ENCODE peak calls at places on chromosomes 11 and 22, in six cellular contexts. I is mammary epithelial cell, A is PC-9, M is transverse colon, N is GM23248, T is aorta. J is an unnamed sample.

GRCh38 chr22:33389927-33390326 is 331.7 kb upstream of the SYN3 start:
- DNase-seq in T (no peak), M (no peak), N (no peak), A (no peak), I (no peak), J (no peak)

GRCh38 chr11:13297917-13298356 is 20.3 kb downstream of the BMAL1 start:
- DNase-seq in T (no peak), A (no peak), N (no peak), I (no peak), M (no peak), J (no peak)

GRCh38 chr22:47122441-47123000 is 360.1 kb downstream of the TBC1D22A start:
- DNase-seq in I (no peak), T (peak; percentile 20), M (no peak), A (no peak), N (no peak), J (no peak)

GRCh38 chr11:12187399-12187798 is 77.0 kb downstream of the MICAL2 start:
- DNase-seq in N (no peak), T (no peak), M (no peak), A (no peak), I (peak; percentile 85), J (no peak)

GRCh38 chr11:3169952-3170755 is 5.0 kb upstream of the OSBPL5 start:
- DNase-seq in T (peak; percentile 45), M (no peak), N (no peak), A (no peak), I (no peak), J (no peak)

GRCh38 chr11:125562430-125562829 is 6.8 kb upstream of the EI24 start:
- DNase-seq in T (no peak), I (no peak), N (no peak), M (no peak), A (no peak), J (no peak)

GRCh38 chr22:29947410-29948387 is 64.7 kb downstream of the MTMR3 start:
- DNase-seq in I (no peak), A (no peak), N (peak; percentile 63), T (no peak), M (no peak), J (no peak)

GRCh38 chr11:108670381-108670930 is 5.6 kb downstream of the DDX10 start:
- DNase-seq in M (no peak), A (no peak), T (no peak), N (no peak), I (no peak), J (no peak)

GRCh38 chr22:22894740-22895731 is 7.4 kb downstream of the IGLL5 start:
- DNase-seq in T (no peak), M (peak; percentile 11), I (no peak), A (no peak), N (no peak), J (no peak)

GRCh38 chr11:115439385-115439784 is 64.8 kb downstream of the CADM1 start:
- DNase-seq in I (peak; percentile 2), A (no peak), M (no peak), T (no peak), N (no peak), J (no peak)

GRCh38 chr11:11391796-11392195 is 38.7 kb upstream of the CSNK2A3 start:
- DNase-seq in T (peak; percentile 66), N (peak; percentile 93), I (peak; percentile 84), M (peak; percentile 45), A (no peak), J (no peak)

GRCh38 chr11:134749040-134749586 is 337.1 kb upstream of the B3GAT1 start:
- DNase-seq in I (no peak), A (no peak), T (no peak), N (no peak), M (no peak), J (peak; percentile 18)

GRCh38 chr11:3095712-3096361 is 38.6 kb upstream of the CARS1 start:
- DNase-seq in T (peak; percentile 55), N (peak; percentile 85), M (no peak), I (peak; percentile 50), A (no peak), J (no peak)

GRCh38 chr22:24134090-24134846 is 47.0 kb upstream of the SUSD2 start:
- DNase-seq in A (no peak), N (no peak), T (peak; percentile 78), I (no peak), M (peak; percentile 45), J (no peak)

GRCh38 chr11:125071408-125071807 is 8.3 kb downstream of the SLC37A2 start:
- DNase-seq in A (no peak), N (peak; percentile 36), T (peak; percentile 73), I (no peak), M (no peak), J (no peak)

GRCh38 chr22:36431977-36432376 is 44.2 kb upstream of the MYH9 start:
- DNase-seq in T (no peak), I (no peak), M (no peak), A (no peak), N (no peak), J (no peak)

GRCh38 chr11:1220941-1221721 is 1.7 kb upstream of the MUC5B start:
- DNase-seq in N (no peak), A (no peak), M (peak; percentile 35), T (no peak), I (no peak), J (no peak)

GRCh38 chr11:118748056-118748455 is 42.9 kb downstream of the DDX6 start:
- DNase-seq in M (no peak), T (no peak), N (no peak), I (no peak), A (no peak), J (no peak)

GRCh38 chr11:111324277-111324720 is 26.0 kb downstream of the POU2AF3 start:
- DNase-seq in T (peak; percentile 60), N (peak; percentile 57), A (no peak), I (no peak), M (no peak), J (no peak)

GRCh38 chr11:748007-748359 is 719 bp downstream of the TALDO1 start:
- DNase-seq in T (peak; percentile 60), I (no peak), N (peak; percentile 69), A (no peak), M (peak; percentile 22), J (no peak)

GRCh38 chr11:67045314-67045713 is 11.3 kb upstream of the RHOD start:
- DNase-seq in I (peak; percentile 89), M (no peak), T (peak; percentile 73), A (peak; percentile 45), N (peak; percentile 95), J (no peak)

DNA sequence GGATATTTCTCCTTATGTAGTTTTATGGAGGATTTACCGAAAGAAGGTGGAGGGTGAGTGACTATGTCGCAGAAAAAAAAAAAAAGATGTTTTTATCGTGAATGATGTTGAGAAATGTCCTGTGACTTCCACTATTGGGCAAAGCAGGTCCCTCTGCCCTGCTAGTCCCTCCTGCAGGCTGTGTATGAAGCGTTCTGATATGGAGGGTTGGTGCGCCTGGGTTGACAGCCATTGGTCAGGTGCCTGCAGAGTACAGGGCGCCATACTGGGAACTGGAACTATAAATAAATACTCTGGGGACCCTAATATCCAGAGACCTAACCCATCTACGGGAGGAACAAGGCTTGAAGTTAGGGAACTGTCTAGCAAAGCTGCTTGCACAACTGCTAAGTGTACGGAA is 1.5 kb downstream of the IL17RA start:
- DNase-seq in A (no peak), M (no peak), N (peak; percentile 23), I (no peak), T (no peak), J (no peak)
- H3K4me1 ChIP-seq in A (no peaks in the 10 kb centered on the region), M (peaks cover 29% of the 10 kb centered on the region), N (peaks cover 11% of the 10 kb centered on the region), I (peaks cover 10% of the 10 kb centered on the region), T (no peaks in the 10 kb centered on the region), J (no peaks in the 10 kb centered on the region)

GRCh38 chr11:4884341-4884740 is 2.6 kb downstream of the OR51T1 start:
- DNase-seq in I (no peak), N (no peak), T (no peak), M (no peak), A (no peak), J (no peak)

GRCh38 chr11:4890279-4890678 is 8.6 kb downstream of the OR51T1 start:
- DNase-seq in M (no peak), T (no peak), I (no peak), N (no peak), A (no peak), J (no peak)

GRCh38 chr11:4886186-4886585 is 4.5 kb downstream of the OR51T1 start:
- DNase-seq in A (no peak), I (no peak), T (no peak), N (no peak), M (no peak), J (no peak)

GRCh38 chr11:4891996-4892640 is 10.4 kb downstream of the OR51T1 start:
- DNase-seq in T (no peak), N (peak; percentile 90), M (no peak), A (no peak), I (peak; percentile 82), J (no peak)

GRCh38 chr11:4887591-4887990 is 5.9 kb downstream of the OR51T1 start:
- DNase-seq in T (no peak), N (no peak), M (no peak), A (no peak), I (no peak), J (no peak)
- H3K4me1 ChIP-seq in T (no peaks in the 10 kb centered on the region), N (no peaks in the 10 kb centered on the region), M (no peaks in the 10 kb centered on the region), A (no peaks in the 10 kb centered on the region), I (peaks cover 10% of the 10 kb centered on the region), J (no peaks in the 10 kb centered on the region)

GRCh38 chr22:39525658-39525975 is 5.3 kb downstream of the ATF4 start:
- DNase-seq in A (no peak), I (no peak), N (no peak), T (no peak), M (no peak), J (no peak)

GRCh38 chr22:39528080-39528661 is 4.4 kb downstream of the RPS19BP1 start:
- DNase-seq in T (no peak), A (peak; percentile 17), M (peak; percentile 41), I (no peak), N (no peak), J (peak; percentile 21)

GRCh38 chr22:39528681-39529486 is 3.7 kb downstream of the RPS19BP1 start:
- DNase-seq in I (peak; percentile 85), M (peak; percentile 95), T (peak; percentile 94), A (peak; percentile 91), N (peak; percentile 95), J (peak; percentile 93)

GRCh38 chr22:39526736-39527171 is 5.8 kb downstream of the RPS19BP1 start:
- DNase-seq in T (no peak), N (no peak), M (no peak), I (no peak), A (no peak), J (no peak)

GRCh38 chr22:39527481-39527961 is 5.0 kb downstream of the RPS19BP1 start:
- DNase-seq in I (peak; percentile 33), A (peak; percentile 52), T (no peak), N (no peak), M (peak; percentile 76), J (peak; percentile 80)
- H3K4me1 ChIP-seq in I (peaks cover 34% of the 10 kb centered on the region), A (peaks cover 47% of the 10 kb centered on the region), T (no peaks in the 10 kb centered on the region), N (peaks cover 21% of the 10 kb centered on the region), M (peaks cover 80% of the 10 kb centered on the region), J (peaks cover 43% of the 10 kb centered on the region)

GRCh38 chr22:42701694-42702093 is 19.0 kb downstream of the A4GALT start:
- DNase-seq in M (no peak), A (no peak), N (no peak), T (no peak), I (no peak), J (no peak)

GRCh38 chr22:42700355-42700754 is 20.3 kb downstream of the A4GALT start:
- DNase-seq in T (no peak), M (no peak), A (no peak), N (no peak), I (no peak), J (no peak)

GRCh38 chr22:42700901-42701300 is 19.8 kb downstream of the A4GALT start:
- DNase-seq in A (no peak), I (no peak), N (no peak), M (no peak), T (no peak), J (no peak)

GRCh38 chr22:42704896-42705295 is 15.8 kb downstream of the A4GALT start:
- DNase-seq in I (no peak), M (no peak), A (no peak), T (no peak), N (no peak), J (no peak)

GRCh38 chr22:42702675-42703074 is 18.0 kb downstream of the A4GALT start:
- DNase-seq in I (no peak), M (no peak), A (no peak), N (no peak), T (no peak), J (no peak)
- H3K4me1 ChIP-seq in I (peaks cover 2% of the 10 kb centered on the region), M (peaks cover 22% of the 10 kb centered on the region), A (no peaks in the 10 kb centered on the region), N (peaks cover 15% of the 10 kb centered on the region), T (no peaks in the 10 kb centered on the region), J (peaks cover 12% of the 10 kb centered on the region)